ENCODE peak calls at places on chromosomes 7 and 10, in four cellular contexts. One of them, this sample, is unnamed.

GRCh38 chr10:101839421-101840063 is 4.1 kb downstream of the KCNIP2 start:
- DNase-seq in spleen: peak; percentile 93
- DNase-seq in suprapubic skin: no peak
- DNase-seq in uterus: peak; percentile 37
- DNase-seq in this sample: peak; percentile 56

GRCh38 chr10:84177541-84178386 is 4.2 kb downstream of the GPR15LG start:
- DNase-seq in uterus: no peak
- DNase-seq in suprapubic skin: no peak
- DNase-seq in spleen: peak; percentile 87
- DNase-seq in this sample: no peak

GRCh38 chr10:22682237-22683192 is 31.9 kb downstream of the PIP4K2A start:
- DNase-seq in spleen: no peak
- DNase-seq in suprapubic skin: no peak
- DNase-seq in uterus: no peak
- DNase-seq in this sample: no peak

GRCh38 chr7:30166155-30166840 is 31.5 kb downstream of the MTURN start:
- DNase-seq in suprapubic skin: no peak
- DNase-seq in uterus: no peak
- DNase-seq in spleen: no peak
- DNase-seq in this sample: no peak

GRCh38 chr7:28647076-28647421 is 234.7 kb downstream of the CREB5 start:
- DNase-seq in spleen: no peak
- DNase-seq in suprapubic skin: no peak
- DNase-seq in uterus: no peak
- DNase-seq in this sample: no peak

GRCh38 chr10:21068025-21068656 is 171.0 kb upstream of the NEBL start:
- DNase-seq in suprapubic skin: no peak
- DNase-seq in uterus: no peak
- DNase-seq in spleen: no peak
- DNase-seq in this sample: no peak

GRCh38 chr10:96622330-96622729 is 35.5 kb upstream of the TM9SF3 start:
- DNase-seq in spleen: no peak
- DNase-seq in uterus: no peak
- DNase-seq in suprapubic skin: no peak
- DNase-seq in this sample: no peak

GRCh38 chr7:17681965-17682364 is 258.3 kb downstream of the SNX13 start:
- DNase-seq in uterus: no peak
- DNase-seq in suprapubic skin: no peak
- DNase-seq in spleen: no peak
- DNase-seq in this sample: no peak

GRCh38 chr7:4882169-4882741 is 1.3 kb downstream of the RADIL start:
- DNase-seq in spleen: no peak
- DNase-seq in uterus: peak; percentile 67
- DNase-seq in suprapubic skin: peak; percentile 84
- DNase-seq in this sample: peak; percentile 18

GRCh38 chr10:123327450-123327849 is 173.2 kb downstream of the BUB3 start:
- DNase-seq in suprapubic skin: no peak
- DNase-seq in uterus: no peak
- DNase-seq in spleen: no peak
- DNase-seq in this sample: no peak

GRCh38 chr10:102399217-102400021 is 3.9 kb downstream of the NFKB2 start:
- DNase-seq in uterus: peak; percentile 89
- DNase-seq in suprapubic skin: peak; percentile 91
- DNase-seq in spleen: peak; percentile 99
- DNase-seq in this sample: peak; percentile 92

GRCh38 chr7:158749396-158749795 is 44.8 kb upstream of the NCAPG2 start:
- DNase-seq in spleen: no peak
- DNase-seq in uterus: no peak
- DNase-seq in suprapubic skin: no peak
- DNase-seq in this sample: no peak

GRCh38 chr7:86025807-86026206 is 617.9 kb upstream of the GRM3 start:
- DNase-seq in uterus: no peak
- DNase-seq in suprapubic skin: no peak
- DNase-seq in spleen: no peak
- DNase-seq in this sample: no peak

GRCh38 chr7:102431617-102432298 is 1.6 kb upstream of the ORAI2 start:
- DNase-seq in spleen: peak; percentile 86
- DNase-seq in suprapubic skin: no peak
- DNase-seq in uterus: no peak
- DNase-seq in this sample: no peak

GRCh38 chr7:75966209-75966961 is 28.0 kb downstream of the TMEM120A start:
- DNase-seq in spleen: peak; percentile 59
- DNase-seq in suprapubic skin: peak; percentile 80
- DNase-seq in uterus: peak; percentile 78
- DNase-seq in this sample: no peak

GRCh38 chr10:14074062-14074884 is 256.5 kb downstream of the FRMD4A start:
- DNase-seq in suprapubic skin: peak; percentile 93
- DNase-seq in uterus: peak; percentile 78
- DNase-seq in spleen: no peak
- DNase-seq in this sample: peak; percentile 92

GRCh38 chr10:69406302-69406811 is 10.4 kb downstream of the TACR2 start:
- DNase-seq in suprapubic skin: no peak
- DNase-seq in spleen: peak; percentile 74
- DNase-seq in uterus: peak; percentile 59
- DNase-seq in this sample: no peak

GRCh38 chr10:59750155-59750945 is 2.9 kb downstream of the MRLN start:
- DNase-seq in uterus: no peak
- DNase-seq in suprapubic skin: no peak
- DNase-seq in spleen: no peak
- DNase-seq in this sample: no peak

GRCh38 chr7:134856692-134857091 is 77.3 kb downstream of the CALD1 start:
- DNase-seq in uterus: no peak
- DNase-seq in suprapubic skin: no peak
- DNase-seq in spleen: no peak
- DNase-seq in this sample: no peak

GRCh38 chr10:48525113-48525512 is 79.8 kb downstream of the ARHGAP22 start:
- DNase-seq in spleen: no peak
- DNase-seq in suprapubic skin: no peak
- DNase-seq in uterus: no peak
- DNase-seq in this sample: no peak

GRCh38 chr10:6920072-6921019 is 340.3 kb upstream of the PRKCQ start:
- DNase-seq in spleen: peak; percentile 94
- DNase-seq in suprapubic skin: peak; percentile 59
- DNase-seq in uterus: peak; percentile 67
- DNase-seq in this sample: peak; percentile 84

GRCh38 chr7:85734823-85735222 is 548.0 kb upstream of the SEMA3D start:
- DNase-seq in spleen: no peak
- DNase-seq in uterus: no peak
- DNase-seq in suprapubic skin: no peak
- DNase-seq in this sample: peak; percentile 35

GRCh38 chr10:34078798-34079470 is 736.2 kb downstream of the PARD3 start:
- DNase-seq in suprapubic skin: no peak
- DNase-seq in spleen: no peak
- DNase-seq in uterus: peak; percentile 68
- DNase-seq in this sample: peak; percentile 38

GRCh38 chr7:4712371-4713182 is 30.5 kb downstream of the FOXK1 start:
- DNase-seq in suprapubic skin: no peak
- DNase-seq in spleen: no peak
- DNase-seq in uterus: no peak
- DNase-seq in this sample: no peak

GRCh38 chr7:135335628-135336139 is 102.0 kb downstream of the STRA8 start:
- DNase-seq in uterus: peak; percentile 41
- DNase-seq in spleen: no peak
- DNase-seq in suprapubic skin: no peak
- DNase-seq in this sample: peak; percentile 79

GRCh38 chr10:28250782-28251181 is 52.1 kb downstream of the MPP7 start:
- DNase-seq in spleen: no peak
- DNase-seq in suprapubic skin: no peak
- DNase-seq in uterus: no peak
- DNase-seq in this sample: no peak

GRCh38 chr10:94097656-94098055 is 103.9 kb downstream of the PLCE1 start:
- DNase-seq in uterus: no peak
- DNase-seq in suprapubic skin: no peak
- DNase-seq in spleen: no peak
- DNase-seq in this sample: no peak

GRCh38 chr10:29646960-29647431 is 12.2 kb upstream of the SVIL start:
- DNase-seq in suprapubic skin: no peak
- DNase-seq in spleen: no peak
- DNase-seq in uterus: peak; percentile 42
- DNase-seq in this sample: no peak

GRCh38 chr7:126535176-126535575 is 717.6 kb downstream of the GRM8 start:
- DNase-seq in suprapubic skin: no peak
- DNase-seq in uterus: no peak
- DNase-seq in spleen: no peak
- DNase-seq in this sample: no peak

GRCh38 chr7:36865019-36865418 is 140.7 kb upstream of the AOAH start:
- DNase-seq in spleen: no peak
- DNase-seq in suprapubic skin: no peak
- DNase-seq in uterus: no peak
- DNase-seq in this sample: no peak

GRCh38 chr7:107277331-107277730 is 108.5 kb downstream of the HBP1 start:
- DNase-seq in suprapubic skin: no peak
- DNase-seq in spleen: no peak
- DNase-seq in uterus: no peak
- DNase-seq in this sample: no peak

GRCh38 chr7:81903115-81903514 is 133.3 kb upstream of the HGF start:
- DNase-seq in uterus: no peak
- DNase-seq in suprapubic skin: no peak
- DNase-seq in spleen: no peak
- DNase-seq in this sample: no peak

GRCh38 chr7:81902536-81902935 is 132.7 kb upstream of the HGF start:
- DNase-seq in suprapubic skin: no peak
- DNase-seq in uterus: no peak
- DNase-seq in spleen: no peak
- DNase-seq in this sample: no peak

DNA sequence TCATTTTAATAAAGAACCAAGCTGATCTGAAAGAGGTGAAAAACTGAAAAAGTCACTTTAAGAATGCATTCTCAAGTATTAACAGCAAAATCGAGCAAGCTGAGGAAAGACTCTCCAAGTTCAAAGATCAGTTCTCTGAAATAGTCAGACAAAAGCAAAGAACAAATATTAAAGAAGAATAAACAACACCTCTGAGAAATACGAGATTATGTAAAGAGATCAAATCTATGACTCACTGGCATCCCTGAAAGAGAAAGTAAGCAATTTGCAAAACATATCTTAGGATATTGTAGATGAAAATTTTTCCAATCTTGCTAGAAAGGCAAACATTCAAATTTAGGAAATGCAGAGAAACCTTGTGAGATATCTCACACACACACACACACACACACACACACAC is 138.4 kb upstream of the HGF start:
- DNase-seq in uterus: no peak
- DNase-seq in spleen: no peak
- DNase-seq in suprapubic skin: no peak
- DNase-seq in this sample: no peak
- H3K27me3 ChIP-seq in uterus: no peaks in the 10 kb centered on the region
- H3K27me3 ChIP-seq in spleen: no peaks in the 10 kb centered on the region
- H3K27me3 ChIP-seq in suprapubic skin: no peaks in the 10 kb centered on the region
- H3K27me3 ChIP-seq in this sample: no peaks in the 10 kb centered on the region

DNA sequence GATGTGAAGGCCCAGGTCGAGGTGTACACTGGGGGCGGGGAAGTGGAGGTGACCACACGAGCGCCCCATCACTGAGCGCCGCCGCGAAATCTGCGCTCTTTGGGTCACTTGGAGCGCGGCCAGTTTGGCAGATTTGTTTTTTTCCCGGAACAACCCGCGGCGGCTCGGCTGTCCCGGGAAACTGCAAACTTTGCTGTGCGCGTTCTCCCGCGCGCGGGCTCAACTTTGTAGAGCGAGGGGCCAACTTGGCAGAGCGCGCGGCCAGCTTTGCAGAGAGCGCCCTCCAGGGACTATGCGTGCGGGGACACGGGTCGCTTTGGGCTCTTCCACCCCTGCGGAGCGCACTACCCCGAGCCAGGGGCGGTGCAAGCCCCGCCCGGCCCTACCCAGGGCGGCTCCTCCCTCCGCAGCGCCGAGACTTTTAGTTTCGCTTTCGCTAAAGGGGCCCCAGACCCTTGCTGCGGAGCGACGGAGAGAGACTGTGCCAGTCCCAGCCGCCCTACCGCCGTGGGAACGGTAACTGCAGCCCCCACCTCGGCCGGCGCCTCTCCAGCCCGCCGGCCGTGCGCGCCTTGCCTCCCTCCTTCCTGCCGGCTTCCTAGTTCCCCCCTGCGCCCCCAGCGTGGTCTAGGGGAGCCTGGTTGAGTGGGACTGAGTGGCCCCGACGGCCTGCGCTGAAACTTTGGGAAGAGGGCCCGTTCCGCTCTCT is at the start of gene CASP7:
- DNase-seq in uterus: peak; percentile 76
- DNase-seq in spleen: peak; percentile 94
- DNase-seq in suprapubic skin: peak; percentile 83
- DNase-seq in this sample: peak; percentile 82
- TF ChIP-seq POLR2A in uterus: peak; percentile 42
- TF ChIP-seq POLR2A in spleen: no peak
- TF ChIP-seq POLR2A in suprapubic skin: peak; percentile 52
- TF ChIP-seq POLR2A in this sample: peak; percentile 44

GRCh38 chr10:11164806-11165590 is 147.3 kb downstream of the CELF2 start:
- DNase-seq in spleen: peak; percentile 94
- DNase-seq in suprapubic skin: peak; percentile 80
- DNase-seq in uterus: peak; percentile 62
- DNase-seq in this sample: peak; percentile 62

GRCh38 chr10:11165591-11166543 is 148.2 kb downstream of the CELF2 start:
- DNase-seq in uterus: peak; percentile 67
- DNase-seq in spleen: peak; percentile 90
- DNase-seq in suprapubic skin: peak; percentile 78
- DNase-seq in this sample: peak; percentile 54

GRCh38 chr10:11163990-11164805 is 146.5 kb downstream of the CELF2 start:
- DNase-seq in suprapubic skin: no peak
- DNase-seq in spleen: peak; percentile 82
- DNase-seq in uterus: no peak
- DNase-seq in this sample: no peak

GRCh38 chr10:11168423-11169100 is 150.9 kb downstream of the CELF2 start:
- DNase-seq in suprapubic skin: no peak
- DNase-seq in uterus: no peak
- DNase-seq in spleen: no peak
- DNase-seq in this sample: no peak

DNA sequence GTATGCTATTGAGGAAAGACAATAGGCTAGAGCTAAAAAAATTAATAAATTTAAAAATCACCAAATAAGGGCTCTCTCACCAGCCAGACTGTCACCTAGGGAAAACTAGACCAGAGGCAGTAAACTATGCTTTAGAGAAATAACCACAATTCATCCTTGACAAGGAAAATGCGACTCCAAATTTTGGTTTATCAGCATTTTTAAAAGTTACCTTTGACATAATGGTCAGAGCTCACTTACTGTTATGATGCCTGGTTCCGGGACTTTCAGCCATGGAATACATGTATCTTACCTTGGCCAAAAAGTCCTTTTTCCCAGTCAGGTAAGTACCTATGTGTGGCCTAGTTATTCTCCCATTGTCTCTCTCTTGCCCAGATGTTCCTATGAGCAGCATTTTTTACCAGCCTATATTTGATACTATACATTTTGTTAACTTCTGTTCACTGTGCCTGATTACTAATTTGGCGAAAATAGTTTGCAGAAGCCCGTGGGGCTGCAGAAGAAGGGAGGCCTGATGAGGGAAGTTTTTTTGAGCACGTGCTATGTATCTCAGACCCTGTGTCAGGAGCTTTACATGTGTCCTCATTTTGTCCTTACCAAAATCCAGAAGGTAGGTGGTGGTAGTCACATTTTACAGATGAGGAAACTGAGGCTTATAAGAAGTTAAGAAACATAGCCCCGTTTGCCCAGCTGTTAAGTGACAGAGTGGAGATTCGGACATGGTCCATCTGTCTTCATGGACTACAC is 149.7 kb downstream of the CELF2 start:
- DNase-seq in spleen: no peak
- DNase-seq in uterus: no peak
- DNase-seq in suprapubic skin: no peak
- DNase-seq in this sample: no peak
- H3K27ac ChIP-seq in spleen: peak overlapping the region; percentile 97
- H3K27ac ChIP-seq in uterus: no peak overlapping the region
- H3K27ac ChIP-seq in suprapubic skin: peak overlapping the region; percentile 88
- H3K27ac ChIP-seq in this sample: no peak overlapping the region

GRCh38 chr10:133327651-133328357 is 8.9 kb downstream of the CALY start:
- DNase-seq in spleen: no peak
- DNase-seq in uterus: no peak
- DNase-seq in suprapubic skin: no peak
- DNase-seq in this sample: no peak
- H3K27me3 ChIP-seq in spleen: peaks cover 3% of the 10 kb centered on the region
- H3K27me3 ChIP-seq in uterus: peaks cover 30% of the 10 kb centered on the region
- H3K27me3 ChIP-seq in suprapubic skin: peaks cover 88% of the 10 kb centered on the region
- H3K27me3 ChIP-seq in this sample: no peaks in the 10 kb centered on the region

This sample was measured in body of pancreas.